ENCODE peak calls at places on chromosomes 2 and 18, in ten cellular contexts. One of them, this sample, is unnamed.

GRCh38 chr18:12246849-12247808 is 7.0 kb upstream of the CIDEA start:
- DNase-seq in fibroblast of mammary gland: no peak
- DNase-seq in adipocyte: peak
- DNase-seq in spleen: peak
- DNase-seq in CD8-positive, alpha-beta memory T cell: no peak
- DNase-seq in colonic mucosa: no peak
- DNase-seq in naive thymus-derived CD4-positive, alpha-beta T cell: no peak
- DNase-seq in left ventricle myocardium inferior: no peak
- DNase-seq in fibroblast of lung: no peak
- DNase-seq in cardiac fibroblast: peak
- DNase-seq in this sample: peak

GRCh38 chr2:84234103-84234502 is 225.0 kb downstream of the SUCLG1 start:
- DNase-seq in fibroblast of mammary gland: no peak
- DNase-seq in adipocyte: no peak
- DNase-seq in spleen: no peak
- DNase-seq in CD8-positive, alpha-beta memory T cell: no peak
- DNase-seq in colonic mucosa: no peak
- DNase-seq in naive thymus-derived CD4-positive, alpha-beta T cell: no peak
- DNase-seq in left ventricle myocardium inferior: no peak
- DNase-seq in fibroblast of lung: no peak
- DNase-seq in cardiac fibroblast: no peak
- DNase-seq in this sample: no peak

GRCh38 chr2:240624950-240625621 is at the start of gene GPR35:
- DNase-seq in fibroblast of mammary gland: peak
- DNase-seq in adipocyte: peak
- DNase-seq in spleen: peak
- DNase-seq in CD8-positive, alpha-beta memory T cell: peak
- DNase-seq in colonic mucosa: peak
- DNase-seq in naive thymus-derived CD4-positive, alpha-beta T cell: peak
- DNase-seq in left ventricle myocardium inferior: peak
- DNase-seq in fibroblast of lung: peak
- DNase-seq in cardiac fibroblast: peak
- DNase-seq in this sample: peak

GRCh38 chr2:86453838-86454237 is 12.7 kb downstream of the KDM3A start:
- DNase-seq in fibroblast of mammary gland: peak
- DNase-seq in adipocyte: peak
- DNase-seq in spleen: no peak
- DNase-seq in CD8-positive, alpha-beta memory T cell: no peak
- DNase-seq in colonic mucosa: peak
- DNase-seq in naive thymus-derived CD4-positive, alpha-beta T cell: no peak
- DNase-seq in left ventricle myocardium inferior: no peak
- DNase-seq in fibroblast of lung: peak
- DNase-seq in cardiac fibroblast: peak
- DNase-seq in this sample: peak

GRCh38 chr2:8628870-8629209 is 53.0 kb upstream of the ID2 start:
- DNase-seq in fibroblast of mammary gland: no peak
- DNase-seq in adipocyte: no peak
- DNase-seq in spleen: no peak
- DNase-seq in CD8-positive, alpha-beta memory T cell: no peak
- DNase-seq in colonic mucosa: no peak
- DNase-seq in naive thymus-derived CD4-positive, alpha-beta T cell: no peak
- DNase-seq in left ventricle myocardium inferior: no peak
- DNase-seq in fibroblast of lung: no peak
- DNase-seq in cardiac fibroblast: no peak
- DNase-seq in this sample: no peak

GRCh38 chr2:36459725-36460137 is 104.2 kb downstream of the CRIM1 start:
- DNase-seq in fibroblast of mammary gland: peak
- DNase-seq in adipocyte: peak
- DNase-seq in spleen: no peak
- DNase-seq in CD8-positive, alpha-beta memory T cell: no peak
- DNase-seq in colonic mucosa: peak
- DNase-seq in naive thymus-derived CD4-positive, alpha-beta T cell: no peak
- DNase-seq in left ventricle myocardium inferior: no peak
- DNase-seq in fibroblast of lung: peak
- DNase-seq in cardiac fibroblast: peak
- DNase-seq in this sample: peak

GRCh38 chr2:147382322-147382948 is 462.4 kb upstream of the ACVR2A start:
- DNase-seq in fibroblast of mammary gland: no peak
- DNase-seq in adipocyte: no peak
- DNase-seq in spleen: no peak
- DNase-seq in CD8-positive, alpha-beta memory T cell: no peak
- DNase-seq in colonic mucosa: peak
- DNase-seq in naive thymus-derived CD4-positive, alpha-beta T cell: no peak
- DNase-seq in left ventricle myocardium inferior: no peak
- DNase-seq in fibroblast of lung: no peak
- DNase-seq in cardiac fibroblast: no peak
- DNase-seq in this sample: no peak

GRCh38 chr2:104375206-104375605 is 478.7 kb upstream of the POU3F3 start:
- DNase-seq in fibroblast of mammary gland: no peak
- DNase-seq in adipocyte: no peak
- DNase-seq in spleen: no peak
- DNase-seq in CD8-positive, alpha-beta memory T cell: no peak
- DNase-seq in colonic mucosa: no peak
- DNase-seq in naive thymus-derived CD4-positive, alpha-beta T cell: no peak
- DNase-seq in left ventricle myocardium inferior: no peak
- DNase-seq in fibroblast of lung: no peak
- DNase-seq in cardiac fibroblast: no peak
- DNase-seq in this sample: no peak

GRCh38 chr2:240453461-240454030 is 18.1 kb downstream of the GPC1 start:
- DNase-seq in fibroblast of mammary gland: no peak
- DNase-seq in adipocyte: peak
- DNase-seq in spleen: peak
- DNase-seq in CD8-positive, alpha-beta memory T cell: no peak
- DNase-seq in colonic mucosa: no peak
- DNase-seq in naive thymus-derived CD4-positive, alpha-beta T cell: no peak
- DNase-seq in left ventricle myocardium inferior: no peak
- DNase-seq in fibroblast of lung: no peak
- DNase-seq in cardiac fibroblast: no peak
- DNase-seq in this sample: no peak

GRCh38 chr2:187453078-187453641 is 5.1 kb upstream of the CALCRL start:
- DNase-seq in fibroblast of mammary gland: peak
- DNase-seq in adipocyte: peak
- DNase-seq in spleen: no peak
- DNase-seq in CD8-positive, alpha-beta memory T cell: no peak
- DNase-seq in colonic mucosa: no peak
- DNase-seq in naive thymus-derived CD4-positive, alpha-beta T cell: no peak
- DNase-seq in left ventricle myocardium inferior: no peak
- DNase-seq in fibroblast of lung: no peak
- DNase-seq in cardiac fibroblast: peak
- DNase-seq in this sample: peak

GRCh38 chr2:47272905-47273758 is 118.0 kb upstream of the STPG4 start:
- DNase-seq in fibroblast of mammary gland: no peak
- DNase-seq in adipocyte: no peak
- DNase-seq in spleen: no peak
- DNase-seq in CD8-positive, alpha-beta memory T cell: no peak
- DNase-seq in colonic mucosa: no peak
- DNase-seq in naive thymus-derived CD4-positive, alpha-beta T cell: no peak
- DNase-seq in left ventricle myocardium inferior: no peak
- DNase-seq in fibroblast of lung: no peak
- DNase-seq in cardiac fibroblast: no peak
- DNase-seq in this sample: no peak
- H3K4me3 ChIP-seq in fibroblast of mammary gland: no peak
- H3K4me3 ChIP-seq in adipocyte: peak
- H3K4me3 ChIP-seq in spleen: peak
- H3K4me3 ChIP-seq in CD8-positive, alpha-beta memory T cell: no peak
- H3K4me3 ChIP-seq in colonic mucosa: peak
- H3K4me3 ChIP-seq in naive thymus-derived CD4-positive, alpha-beta T cell: no peak
- H3K4me3 ChIP-seq in left ventricle myocardium inferior: peak
- H3K4me3 ChIP-seq in fibroblast of lung: no peak
- H3K4me3 ChIP-seq in cardiac fibroblast: no peak
- H3K4me3 ChIP-seq in this sample: no peak

GRCh38 chr18:44411277-44411900 is 269.3 kb upstream of the SETBP1 start:
- DNase-seq in fibroblast of mammary gland: peak
- DNase-seq in adipocyte: peak
- DNase-seq in spleen: no peak
- DNase-seq in CD8-positive, alpha-beta memory T cell: no peak
- DNase-seq in colonic mucosa: no peak
- DNase-seq in naive thymus-derived CD4-positive, alpha-beta T cell: no peak
- DNase-seq in left ventricle myocardium inferior: no peak
- DNase-seq in fibroblast of lung: peak
- DNase-seq in cardiac fibroblast: no peak
- DNase-seq in this sample: no peak

GRCh38 chr18:44409524-44409923 is 271.2 kb upstream of the SETBP1 start:
- DNase-seq in fibroblast of mammary gland: peak
- DNase-seq in adipocyte: no peak
- DNase-seq in spleen: no peak
- DNase-seq in CD8-positive, alpha-beta memory T cell: no peak
- DNase-seq in colonic mucosa: no peak
- DNase-seq in naive thymus-derived CD4-positive, alpha-beta T cell: no peak
- DNase-seq in left ventricle myocardium inferior: no peak
- DNase-seq in fibroblast of lung: no peak
- DNase-seq in cardiac fibroblast: no peak
- DNase-seq in this sample: no peak

GRCh38 chr18:44409071-44409470 is 271.6 kb upstream of the SETBP1 start:
- DNase-seq in fibroblast of mammary gland: no peak
- DNase-seq in adipocyte: no peak
- DNase-seq in spleen: no peak
- DNase-seq in CD8-positive, alpha-beta memory T cell: no peak
- DNase-seq in colonic mucosa: no peak
- DNase-seq in naive thymus-derived CD4-positive, alpha-beta T cell: no peak
- DNase-seq in left ventricle myocardium inferior: no peak
- DNase-seq in fibroblast of lung: no peak
- DNase-seq in cardiac fibroblast: no peak
- DNase-seq in this sample: no peak

GRCh38 chr18:44410740-44411139 is 269.9 kb upstream of the SETBP1 start:
- DNase-seq in fibroblast of mammary gland: no peak
- DNase-seq in adipocyte: no peak
- DNase-seq in spleen: no peak
- DNase-seq in CD8-positive, alpha-beta memory T cell: no peak
- DNase-seq in colonic mucosa: no peak
- DNase-seq in naive thymus-derived CD4-positive, alpha-beta T cell: no peak
- DNase-seq in left ventricle myocardium inferior: no peak
- DNase-seq in fibroblast of lung: no peak
- DNase-seq in cardiac fibroblast: no peak
- DNase-seq in this sample: no peak

DNA sequence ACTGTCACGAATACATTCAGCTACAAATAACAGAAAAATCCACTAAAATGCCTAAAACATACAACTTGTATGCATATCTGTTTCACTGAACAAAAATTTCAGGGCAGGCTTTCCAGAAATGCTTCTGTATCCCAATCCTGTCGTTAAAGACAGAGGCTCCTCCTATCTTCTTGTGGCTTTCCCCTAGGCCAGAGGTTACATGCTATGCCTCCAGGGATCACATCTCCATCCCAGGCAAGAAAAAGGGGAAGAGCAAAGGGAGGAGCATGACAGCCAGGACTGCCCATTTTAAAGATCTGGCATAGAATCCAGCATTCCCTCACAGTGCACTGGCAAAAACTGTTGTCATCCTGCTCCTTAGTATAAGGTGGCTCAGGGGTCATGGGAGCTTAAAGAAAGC is 268.7 kb upstream of the SETBP1 start:
- DNase-seq in fibroblast of mammary gland: peak
- DNase-seq in adipocyte: peak
- DNase-seq in spleen: no peak
- DNase-seq in CD8-positive, alpha-beta memory T cell: no peak
- DNase-seq in colonic mucosa: no peak
- DNase-seq in naive thymus-derived CD4-positive, alpha-beta T cell: no peak
- DNase-seq in left ventricle myocardium inferior: no peak
- DNase-seq in fibroblast of lung: no peak
- DNase-seq in cardiac fibroblast: no peak
- DNase-seq in this sample: no peak
- H3K4me3 ChIP-seq in fibroblast of mammary gland: no peak
- H3K4me3 ChIP-seq in adipocyte: no peak
- H3K4me3 ChIP-seq in spleen: no peak
- H3K4me3 ChIP-seq in CD8-positive, alpha-beta memory T cell: no peak
- H3K4me3 ChIP-seq in colonic mucosa: no peak
- H3K4me3 ChIP-seq in naive thymus-derived CD4-positive, alpha-beta T cell: no peak
- H3K4me3 ChIP-seq in left ventricle myocardium inferior: no peak
- H3K4me3 ChIP-seq in fibroblast of lung: no peak
- H3K4me3 ChIP-seq in cardiac fibroblast: no peak
- H3K4me3 ChIP-seq in this sample: no peak

DNA sequence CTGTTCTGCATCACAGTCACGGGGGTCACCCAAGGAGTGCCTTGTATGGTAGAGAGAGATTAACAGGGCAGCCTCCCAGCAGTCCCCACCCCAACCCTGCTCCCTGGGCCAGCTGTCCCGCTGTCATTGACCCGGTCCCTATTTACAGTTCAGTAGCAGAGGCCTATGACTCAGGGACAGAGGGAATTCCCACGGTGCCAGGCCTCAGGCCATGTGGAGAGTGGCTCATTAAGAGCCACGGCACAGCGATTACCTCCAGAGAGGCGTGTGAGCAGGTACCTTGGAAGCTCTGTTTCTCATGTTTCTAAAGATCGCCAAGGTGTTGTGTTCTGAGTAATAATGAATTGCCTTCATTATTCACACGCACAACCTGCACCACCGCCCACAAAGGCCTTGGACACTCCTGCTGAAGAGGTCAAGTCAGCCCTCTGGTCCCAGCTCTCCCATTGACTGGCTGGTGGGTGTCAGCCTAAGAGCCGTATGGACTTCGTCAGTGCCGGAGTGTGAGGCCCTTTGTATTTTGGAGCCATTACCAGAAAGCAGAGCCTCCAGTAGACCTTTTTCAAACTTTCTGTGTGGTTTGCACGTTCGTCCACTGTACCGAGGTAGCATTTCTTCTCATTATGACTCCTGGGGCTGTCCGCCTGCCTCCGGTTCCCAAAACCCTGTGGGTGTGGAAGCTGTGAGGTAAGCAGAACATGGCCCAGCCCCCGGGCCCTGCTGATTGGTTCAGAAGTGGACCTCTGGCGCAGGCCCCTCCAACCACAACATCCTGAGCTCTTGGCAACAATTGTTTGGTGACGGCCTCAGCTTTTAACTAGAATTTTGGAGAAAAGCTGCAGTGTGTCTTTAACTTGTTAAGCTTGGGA is 47.0 kb downstream of the SERTAD2 start:
- DNase-seq in fibroblast of mammary gland: peak
- DNase-seq in adipocyte: no peak
- DNase-seq in spleen: peak
- DNase-seq in CD8-positive, alpha-beta memory T cell: peak
- DNase-seq in colonic mucosa: peak
- DNase-seq in naive thymus-derived CD4-positive, alpha-beta T cell: peak
- DNase-seq in left ventricle myocardium inferior: peak
- DNase-seq in fibroblast of lung: peak
- DNase-seq in cardiac fibroblast: peak
- DNase-seq in this sample: peak
- H3K4me3 ChIP-seq in fibroblast of mammary gland: peak
- H3K4me3 ChIP-seq in adipocyte: peak
- H3K4me3 ChIP-seq in spleen: peak
- H3K4me3 ChIP-seq in CD8-positive, alpha-beta memory T cell: peak
- H3K4me3 ChIP-seq in colonic mucosa: no peak
- H3K4me3 ChIP-seq in naive thymus-derived CD4-positive, alpha-beta T cell: peak
- H3K4me3 ChIP-seq in left ventricle myocardium inferior: peak
- H3K4me3 ChIP-seq in fibroblast of lung: no peak
- H3K4me3 ChIP-seq in cardiac fibroblast: peak
- H3K4me3 ChIP-seq in this sample: no peak

DNA sequence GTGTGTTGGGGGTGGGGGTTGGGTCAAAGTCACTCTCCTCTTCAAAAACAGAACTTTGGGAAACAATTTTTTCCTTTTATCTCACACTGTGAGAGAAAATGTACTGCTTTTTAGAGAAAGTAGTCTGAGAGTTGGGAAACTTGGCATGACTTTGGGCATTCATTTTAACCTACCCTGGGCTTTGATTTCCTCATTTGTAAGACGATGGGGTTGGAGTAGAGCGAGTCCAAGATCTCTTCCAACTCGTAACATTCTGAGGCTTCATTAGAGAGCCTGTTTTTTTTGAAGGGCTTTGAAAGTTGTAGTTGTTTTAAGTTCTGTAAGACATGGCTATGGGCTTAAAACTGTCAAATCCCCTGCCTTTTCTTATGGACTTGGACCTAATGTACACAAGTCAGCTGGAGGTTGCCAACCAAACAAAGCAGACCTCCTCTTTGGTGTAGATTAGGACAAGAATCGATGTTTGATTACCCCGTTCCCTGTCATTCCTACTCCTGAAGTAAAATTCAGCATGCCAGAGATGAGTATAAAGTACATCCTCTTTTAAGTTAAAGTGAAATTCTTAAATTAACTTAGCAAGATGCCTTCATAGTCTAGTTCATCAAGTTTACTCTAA is 8.4 kb downstream of the PHLPP1 start:
- DNase-seq in fibroblast of mammary gland: no peak
- DNase-seq in adipocyte: no peak
- DNase-seq in spleen: no peak
- DNase-seq in CD8-positive, alpha-beta memory T cell: no peak
- DNase-seq in colonic mucosa: no peak
- DNase-seq in naive thymus-derived CD4-positive, alpha-beta T cell: no peak
- DNase-seq in left ventricle myocardium inferior: no peak
- DNase-seq in fibroblast of lung: peak
- DNase-seq in cardiac fibroblast: no peak
- DNase-seq in this sample: no peak
- H3K4me3 ChIP-seq in fibroblast of mammary gland: no peak
- H3K4me3 ChIP-seq in adipocyte: no peak
- H3K4me3 ChIP-seq in spleen: no peak
- H3K4me3 ChIP-seq in CD8-positive, alpha-beta memory T cell: no peak
- H3K4me3 ChIP-seq in colonic mucosa: no peak
- H3K4me3 ChIP-seq in naive thymus-derived CD4-positive, alpha-beta T cell: no peak
- H3K4me3 ChIP-seq in left ventricle myocardium inferior: no peak
- H3K4me3 ChIP-seq in fibroblast of lung: no peak
- H3K4me3 ChIP-seq in cardiac fibroblast: no peak
- H3K4me3 ChIP-seq in this sample: no peak

This sample was measured in choroid plexus epithelial cell.